ENCODE peak calls at places on chromosomes 1 and 21, in six cellular contexts. One of them, this sample, is unnamed.

GRCh38 chr1:182301467-182302198 is 90.0 kb downstream of the GLUL start:
- DNase-seq in cardiac muscle cell: peak; percentile 20
- DNase-seq in HepG2: peak; percentile 99
- DNase-seq in right lobe of liver: no peak
- DNase-seq in PC-3: no peak
- DNase-seq in HCT116: peak; percentile 42
- DNase-seq in this sample: peak; percentile 77

GRCh38 chr1:51744506-51745303 is 127.8 kb downstream of the OSBPL9 start:
- DNase-seq in HCT116: no peak
- DNase-seq in cardiac muscle cell: no peak
- DNase-seq in HepG2: no peak
- DNase-seq in right lobe of liver: no peak
- DNase-seq in PC-3: no peak
- DNase-seq in this sample: no peak

GRCh38 chr1:66931548-66932124 is 6.8 kb downstream of the MIER1 start:
- DNase-seq in cardiac muscle cell: no peak
- DNase-seq in right lobe of liver: no peak
- DNase-seq in HepG2: no peak
- DNase-seq in HCT116: no peak
- DNase-seq in PC-3: no peak
- DNase-seq in this sample: no peak

GRCh38 chr1:202076050-202076511 is 46.6 kb upstream of the GPR37L1 start:
- DNase-seq in cardiac muscle cell: peak; percentile 60
- DNase-seq in right lobe of liver: no peak
- DNase-seq in HCT116: no peak
- DNase-seq in HepG2: peak; percentile 68
- DNase-seq in PC-3: no peak
- DNase-seq in this sample: no peak

GRCh38 chr1:233614173-233614742 is 352 bp downstream of the KCNK1 start:
- DNase-seq in HCT116: peak; percentile 29
- DNase-seq in cardiac muscle cell: peak; percentile 67
- DNase-seq in HepG2: no peak
- DNase-seq in PC-3: peak; percentile 57
- DNase-seq in right lobe of liver: peak; percentile 54
- DNase-seq in this sample: peak; percentile 61

GRCh38 chr1:13699936-13700520 is at the start of gene PRDM2:
- DNase-seq in HepG2: no peak
- DNase-seq in right lobe of liver: peak; percentile 52
- DNase-seq in HCT116: no peak
- DNase-seq in PC-3: peak; percentile 31
- DNase-seq in cardiac muscle cell: peak; percentile 67
- DNase-seq in this sample: peak; percentile 40

GRCh38 chr1:201505505-201505893 is 1.4 kb downstream of the CSRP1 start:
- DNase-seq in PC-3: peak; percentile 74
- DNase-seq in HepG2: no peak
- DNase-seq in right lobe of liver: no peak
- DNase-seq in HCT116: no peak
- DNase-seq in cardiac muscle cell: no peak
- DNase-seq in this sample: no peak

GRCh38 chr1:109011335-109011734 is 30.6 kb downstream of the WDR47 start:
- DNase-seq in HCT116: no peak
- DNase-seq in PC-3: no peak
- DNase-seq in HepG2: peak; percentile 56
- DNase-seq in cardiac muscle cell: no peak
- DNase-seq in right lobe of liver: no peak
- DNase-seq in this sample: no peak

GRCh38 chr1:219626865-219627264 is 14.0 kb upstream of the ZC3H11B start:
- DNase-seq in cardiac muscle cell: peak; percentile 23
- DNase-seq in PC-3: no peak
- DNase-seq in HCT116: no peak
- DNase-seq in right lobe of liver: no peak
- DNase-seq in HepG2: no peak
- DNase-seq in this sample: peak; percentile 28

GRCh38 chr21:45935628-45936027 is 45.9 kb upstream of the COL6A1 start:
- DNase-seq in HepG2: no peak
- DNase-seq in cardiac muscle cell: peak; percentile 18
- DNase-seq in PC-3: no peak
- DNase-seq in HCT116: no peak
- DNase-seq in right lobe of liver: no peak
- DNase-seq in this sample: no peak

GRCh38 chr1:42295816-42296215 is 39.2 kb downstream of the FOXJ3 start:
- DNase-seq in right lobe of liver: no peak
- DNase-seq in HepG2: no peak
- DNase-seq in HCT116: no peak
- DNase-seq in PC-3: no peak
- DNase-seq in cardiac muscle cell: no peak
- DNase-seq in this sample: no peak

GRCh38 chr1:22711591-22712501 is 1.2 kb downstream of the EPHB2 start:
- DNase-seq in cardiac muscle cell: peak; percentile 73
- DNase-seq in HepG2: no peak
- DNase-seq in HCT116: no peak
- DNase-seq in PC-3: peak; percentile 12
- DNase-seq in right lobe of liver: no peak
- DNase-seq in this sample: no peak

GRCh38 chr21:35026153-35026499 is 23.0 kb downstream of the RUNX1 start:
- DNase-seq in HCT116: no peak
- DNase-seq in right lobe of liver: no peak
- DNase-seq in cardiac muscle cell: no peak
- DNase-seq in PC-3: no peak
- DNase-seq in HepG2: no peak
- DNase-seq in this sample: no peak

GRCh38 chr1:69492286-69492685 is 75.4 kb upstream of the LRRC7 start:
- DNase-seq in HepG2: no peak
- DNase-seq in HCT116: no peak
- DNase-seq in PC-3: no peak
- DNase-seq in right lobe of liver: no peak
- DNase-seq in cardiac muscle cell: no peak
- DNase-seq in this sample: no peak

GRCh38 chr21:29189358-29189757 is 58.9 kb downstream of the MAP3K7CL start:
- DNase-seq in PC-3: no peak
- DNase-seq in cardiac muscle cell: no peak
- DNase-seq in HCT116: no peak
- DNase-seq in right lobe of liver: no peak
- DNase-seq in HepG2: no peak
- DNase-seq in this sample: no peak

GRCh38 chr21:42384999-42385398 is 10.9 kb downstream of the TMPRSS3 start:
- DNase-seq in HCT116: no peak
- DNase-seq in HepG2: no peak
- DNase-seq in cardiac muscle cell: no peak
- DNase-seq in PC-3: peak; percentile 21
- DNase-seq in right lobe of liver: no peak
- DNase-seq in this sample: no peak

GRCh38 chr1:13965770-13966398 is 265.9 kb downstream of the PRDM2 start:
- DNase-seq in PC-3: peak; percentile 71
- DNase-seq in right lobe of liver: no peak
- DNase-seq in cardiac muscle cell: peak; percentile 76
- DNase-seq in HCT116: peak; percentile 43
- DNase-seq in HepG2: peak; percentile 23
- DNase-seq in this sample: peak; percentile 62

GRCh38 chr1:66090863-66091457 is 298.3 kb downstream of the PDE4B start:
- DNase-seq in PC-3: no peak
- DNase-seq in HepG2: no peak
- DNase-seq in right lobe of liver: no peak
- DNase-seq in HCT116: no peak
- DNase-seq in cardiac muscle cell: no peak
- DNase-seq in this sample: no peak

GRCh38 chr1:13588946-13589345 is 5.3 kb downstream of the PDPN start:
- DNase-seq in cardiac muscle cell: no peak
- DNase-seq in HepG2: no peak
- DNase-seq in HCT116: no peak
- DNase-seq in right lobe of liver: no peak
- DNase-seq in PC-3: no peak
- DNase-seq in this sample: no peak

GRCh38 chr1:6235302-6235680 is 473 bp downstream of the ICMT start:
- DNase-seq in HepG2: no peak
- DNase-seq in right lobe of liver: peak; percentile 88
- DNase-seq in HCT116: no peak
- DNase-seq in cardiac muscle cell: no peak
- DNase-seq in PC-3: no peak
- DNase-seq in this sample: no peak

GRCh38 chr1:206693592-206693991 is 8.9 kb downstream of the MAPKAPK2 start:
- DNase-seq in HepG2: no peak
- DNase-seq in cardiac muscle cell: no peak
- DNase-seq in HCT116: no peak
- DNase-seq in PC-3: no peak
- DNase-seq in right lobe of liver: peak; percentile 77
- DNase-seq in this sample: peak; percentile 68

GRCh38 chr1:174448964-174449363 is 1.2 kb downstream of the GPR52 start:
- DNase-seq in PC-3: no peak
- DNase-seq in right lobe of liver: no peak
- DNase-seq in cardiac muscle cell: no peak
- DNase-seq in HCT116: no peak
- DNase-seq in HepG2: no peak
- DNase-seq in this sample: no peak

GRCh38 chr1:7322283-7322785 is 448.8 kb upstream of the VAMP3 start:
- DNase-seq in HCT116: no peak
- DNase-seq in HepG2: no peak
- DNase-seq in right lobe of liver: no peak
- DNase-seq in PC-3: no peak
- DNase-seq in cardiac muscle cell: no peak
- DNase-seq in this sample: no peak

GRCh38 chr1:60922304-60922703 is 160.1 kb upstream of the NFIA start:
- DNase-seq in right lobe of liver: no peak
- DNase-seq in HCT116: no peak
- DNase-seq in PC-3: no peak
- DNase-seq in cardiac muscle cell: no peak
- DNase-seq in HepG2: no peak
- DNase-seq in this sample: peak; percentile 47

GRCh38 chr1:14681182-14681581 is 82.7 kb downstream of the KAZN start:
- DNase-seq in HepG2: no peak
- DNase-seq in HCT116: no peak
- DNase-seq in cardiac muscle cell: no peak
- DNase-seq in PC-3: peak; percentile 75
- DNase-seq in right lobe of liver: no peak
- DNase-seq in this sample: no peak

GRCh38 chr1:25485536-25486235 is 55.0 kb downstream of the MACO1 start:
- DNase-seq in HCT116: no peak
- DNase-seq in PC-3: no peak
- DNase-seq in cardiac muscle cell: no peak
- DNase-seq in right lobe of liver: no peak
- DNase-seq in HepG2: no peak
- DNase-seq in this sample: no peak

GRCh38 chr1:25484533-25484932 is 53.8 kb downstream of the MACO1 start:
- DNase-seq in HepG2: no peak
- DNase-seq in PC-3: no peak
- DNase-seq in cardiac muscle cell: no peak
- DNase-seq in right lobe of liver: no peak
- DNase-seq in HCT116: no peak
- DNase-seq in this sample: no peak

GRCh38 chr1:25484096-25484495 is 53.4 kb downstream of the MACO1 start:
- DNase-seq in HCT116: no peak
- DNase-seq in HepG2: no peak
- DNase-seq in right lobe of liver: peak; percentile 88
- DNase-seq in PC-3: no peak
- DNase-seq in cardiac muscle cell: no peak
- DNase-seq in this sample: peak; percentile 81

GRCh38 chr1:25481625-25482024 is 50.9 kb downstream of the MACO1 start:
- DNase-seq in cardiac muscle cell: no peak
- DNase-seq in right lobe of liver: no peak
- DNase-seq in PC-3: no peak
- DNase-seq in HCT116: no peak
- DNase-seq in HepG2: no peak
- DNase-seq in this sample: no peak

DNA sequence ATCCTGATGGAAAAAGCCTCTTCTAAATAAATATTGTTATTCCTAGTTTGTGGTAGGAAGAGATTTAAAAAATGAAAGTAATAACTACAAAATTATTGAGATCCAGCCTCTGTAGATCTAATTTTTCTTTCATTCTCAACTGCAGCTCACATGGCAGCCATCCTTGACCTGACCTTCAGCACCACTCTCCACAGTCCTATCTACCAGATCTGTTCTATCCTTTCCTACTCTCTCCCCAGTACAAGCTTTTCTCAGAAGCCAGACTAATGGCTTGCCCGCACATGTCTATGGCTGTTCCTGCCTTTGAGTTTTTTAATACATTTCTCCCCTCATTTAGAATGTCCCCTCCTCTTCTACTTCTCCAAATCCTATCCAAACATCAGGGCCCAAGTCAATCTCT is 51.5 kb downstream of the MACO1 start:
- DNase-seq in HepG2: no peak
- DNase-seq in PC-3: no peak
- DNase-seq in cardiac muscle cell: no peak
- DNase-seq in right lobe of liver: no peak
- DNase-seq in HCT116: no peak
- DNase-seq in this sample: no peak
- H3K4me1 ChIP-seq in HepG2: peaks cover 18% of the 10 kb centered on the region
- H3K4me1 ChIP-seq in PC-3: peaks cover 17% of the 10 kb centered on the region
- H3K4me1 ChIP-seq in cardiac muscle cell: peaks cover 33% of the 10 kb centered on the region
- H3K4me1 ChIP-seq in right lobe of liver: no peaks in the 10 kb centered on the region
- H3K4me1 ChIP-seq in HCT116: peaks cover 6% of the 10 kb centered on the region
- H3K4me1 ChIP-seq in this sample: peaks cover 4% of the 10 kb centered on the region

DNA sequence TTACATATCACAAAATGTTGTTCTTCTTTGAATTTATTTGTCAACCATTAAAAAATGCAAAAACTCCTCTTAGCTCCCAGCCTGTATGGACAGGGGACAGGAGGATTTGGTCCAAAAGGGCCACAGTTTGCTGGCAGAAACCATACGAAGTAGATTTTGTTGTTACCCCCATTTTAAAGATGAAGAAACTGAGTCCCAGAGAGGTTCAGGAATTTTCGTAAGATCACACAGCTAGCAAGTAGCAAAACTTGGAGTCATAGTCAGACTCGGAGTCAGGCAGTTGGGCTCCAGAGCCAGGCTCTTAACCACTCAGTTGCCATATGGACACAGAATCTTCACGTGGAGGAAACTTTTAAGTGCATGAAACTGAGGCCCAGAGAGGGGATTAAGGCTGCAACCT is 91.4 kb downstream of the TAS1R2 start:
- DNase-seq in cardiac muscle cell: no peak
- DNase-seq in HepG2: no peak
- DNase-seq in PC-3: no peak
- DNase-seq in HCT116: no peak
- DNase-seq in right lobe of liver: no peak
- DNase-seq in this sample: no peak
- H3K27me3 ChIP-seq in cardiac muscle cell: no peaks in the 10 kb centered on the region
- H3K27me3 ChIP-seq in HepG2: peaks cover 48% of the 10 kb centered on the region
- H3K27me3 ChIP-seq in PC-3: peaks cover 93% of the 10 kb centered on the region
- H3K27me3 ChIP-seq in HCT116: peaks cover 46% of the 10 kb centered on the region
- H3K27me3 ChIP-seq in right lobe of liver: no peaks in the 10 kb centered on the region
- H3K27me3 ChIP-seq in this sample: peaks cover 15% of the 10 kb centered on the region

DNA sequence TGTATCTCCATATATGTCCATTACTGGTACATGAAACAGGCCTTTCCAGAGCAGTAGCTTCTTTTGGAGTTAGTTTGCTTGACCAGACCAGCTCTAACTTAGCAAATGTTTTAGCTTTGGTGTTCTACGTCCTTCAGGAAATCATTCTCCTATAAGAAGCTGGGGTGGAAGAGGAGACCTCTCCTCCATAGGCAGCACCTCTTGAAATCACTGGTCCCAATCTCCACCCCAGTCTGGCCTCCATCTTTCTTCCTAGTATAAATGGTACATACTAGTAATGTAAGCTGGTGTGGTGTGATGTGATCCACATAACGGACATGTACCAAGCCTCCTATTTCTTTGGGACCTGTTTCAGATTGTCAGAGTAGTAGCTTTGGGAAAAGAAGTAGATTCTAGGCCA is 171.4 kb downstream of the DHRS3 start:
- DNase-seq in PC-3: no peak
- DNase-seq in HepG2: no peak
- DNase-seq in cardiac muscle cell: no peak
- DNase-seq in right lobe of liver: no peak
- DNase-seq in HCT116: no peak
- DNase-seq in this sample: no peak
- H3K27ac ChIP-seq in PC-3: no peak overlapping the region
- H3K27ac ChIP-seq in HepG2: no peak overlapping the region
- H3K27ac ChIP-seq in cardiac muscle cell: no peak overlapping the region
- H3K27ac ChIP-seq in right lobe of liver: no peak overlapping the region
- H3K27ac ChIP-seq in HCT116: no peak overlapping the region
- H3K27ac ChIP-seq in this sample: no peak overlapping the region

GRCh38 chr1:232571523-232571922 is 58.4 kb downstream of the SIPA1L2 start:
- DNase-seq in PC-3: peak; percentile 33
- DNase-seq in cardiac muscle cell: no peak
- DNase-seq in HepG2: no peak
- DNase-seq in right lobe of liver: no peak
- DNase-seq in HCT116: no peak
- DNase-seq in this sample: no peak
- H3K4me1 ChIP-seq in PC-3: peaks cover 15% of the 10 kb centered on the region
- H3K4me1 ChIP-seq in cardiac muscle cell: peaks cover 17% of the 10 kb centered on the region
- H3K4me1 ChIP-seq in HepG2: no peaks in the 10 kb centered on the region
- H3K4me1 ChIP-seq in right lobe of liver: no peaks in the 10 kb centered on the region
- H3K4me1 ChIP-seq in HCT116: peaks cover 12% of the 10 kb centered on the region
- H3K4me1 ChIP-seq in this sample: peaks cover 20% of the 10 kb centered on the region

This sample was measured in heart left ventricle.